ENCODE peak calls at places on chromosomes 7 and 10, in seven cellular contexts. One of them, this sample, is unnamed.
A peak's percentile ranks its signal among the peaks of the same experiment; 100 is the strongest.

GRCh38 chr7:256981-257646 is 32.9 kb upstream of the FOXL3 start:
- DNase-seq in IMR-90: no peak
- DNase-seq in heart left ventricle: peak; percentile 13
- DNase-seq in ovary: no peak
- DNase-seq in Peyer's patch: no peak
- DNase-seq in tibial nerve: no peak
- DNase-seq in endothelial cell of umbilical vein: no peak
- DNase-seq in this sample: no peak

GRCh38 chr10:91296471-91296870 is 76.0 kb downstream of the PCGF5 start:
- DNase-seq in IMR-90: no peak
- DNase-seq in heart left ventricle: no peak
- DNase-seq in ovary: no peak
- DNase-seq in Peyer's patch: no peak
- DNase-seq in tibial nerve: no peak
- DNase-seq in endothelial cell of umbilical vein: peak; percentile 40
- DNase-seq in this sample: no peak

GRCh38 chr10:96988421-96988820 is 156.3 kb downstream of the LCOR start:
- DNase-seq in IMR-90: no peak
- DNase-seq in heart left ventricle: no peak
- DNase-seq in ovary: no peak
- DNase-seq in Peyer's patch: no peak
- DNase-seq in tibial nerve: no peak
- DNase-seq in endothelial cell of umbilical vein: no peak
- DNase-seq in this sample: no peak

GRCh38 chr7:117673839-117674238 is 194.0 kb downstream of the CFTR start:
- DNase-seq in IMR-90: peak; percentile 67
- DNase-seq in heart left ventricle: no peak
- DNase-seq in ovary: no peak
- DNase-seq in Peyer's patch: no peak
- DNase-seq in tibial nerve: no peak
- DNase-seq in endothelial cell of umbilical vein: peak; percentile 56
- DNase-seq in this sample: no peak

GRCh38 chr7:20304366-20304765 is 26.3 kb upstream of the ITGB8 start:
- DNase-seq in IMR-90: no peak
- DNase-seq in heart left ventricle: no peak
- DNase-seq in ovary: no peak
- DNase-seq in Peyer's patch: peak; percentile 49
- DNase-seq in tibial nerve: no peak
- DNase-seq in endothelial cell of umbilical vein: no peak
- DNase-seq in this sample: no peak

GRCh38 chr10:19815478-19816419 is 483 bp upstream of the PLXDC2 start:
- DNase-seq in IMR-90: peak; percentile 56
- DNase-seq in heart left ventricle: peak; percentile 87
- DNase-seq in ovary: peak; percentile 84
- DNase-seq in Peyer's patch: peak; percentile 71
- DNase-seq in tibial nerve: peak; percentile 40
- DNase-seq in endothelial cell of umbilical vein: no peak
- DNase-seq in this sample: peak; percentile 49

GRCh38 chr10:107814865-107815487 is 650.5 kb upstream of the SORCS1 start:
- DNase-seq in IMR-90: peak; percentile 5
- DNase-seq in heart left ventricle: peak; percentile 35
- DNase-seq in ovary: no peak
- DNase-seq in Peyer's patch: peak; percentile 72
- DNase-seq in tibial nerve: peak; percentile 23
- DNase-seq in endothelial cell of umbilical vein: no peak
- DNase-seq in this sample: peak; percentile 55

GRCh38 chr7:100825760-100826545 is 1.4 kb downstream of the EPHB4 start:
- DNase-seq in IMR-90: peak; percentile 59
- DNase-seq in heart left ventricle: no peak
- DNase-seq in ovary: no peak
- DNase-seq in Peyer's patch: no peak
- DNase-seq in tibial nerve: no peak
- DNase-seq in endothelial cell of umbilical vein: peak; percentile 47
- DNase-seq in this sample: no peak

GRCh38 chr10:129419386-129419785 is 47.7 kb upstream of the MGMT start:
- DNase-seq in IMR-90: no peak
- DNase-seq in heart left ventricle: no peak
- DNase-seq in ovary: no peak
- DNase-seq in Peyer's patch: no peak
- DNase-seq in tibial nerve: no peak
- DNase-seq in endothelial cell of umbilical vein: no peak
- DNase-seq in this sample: no peak

DNA sequence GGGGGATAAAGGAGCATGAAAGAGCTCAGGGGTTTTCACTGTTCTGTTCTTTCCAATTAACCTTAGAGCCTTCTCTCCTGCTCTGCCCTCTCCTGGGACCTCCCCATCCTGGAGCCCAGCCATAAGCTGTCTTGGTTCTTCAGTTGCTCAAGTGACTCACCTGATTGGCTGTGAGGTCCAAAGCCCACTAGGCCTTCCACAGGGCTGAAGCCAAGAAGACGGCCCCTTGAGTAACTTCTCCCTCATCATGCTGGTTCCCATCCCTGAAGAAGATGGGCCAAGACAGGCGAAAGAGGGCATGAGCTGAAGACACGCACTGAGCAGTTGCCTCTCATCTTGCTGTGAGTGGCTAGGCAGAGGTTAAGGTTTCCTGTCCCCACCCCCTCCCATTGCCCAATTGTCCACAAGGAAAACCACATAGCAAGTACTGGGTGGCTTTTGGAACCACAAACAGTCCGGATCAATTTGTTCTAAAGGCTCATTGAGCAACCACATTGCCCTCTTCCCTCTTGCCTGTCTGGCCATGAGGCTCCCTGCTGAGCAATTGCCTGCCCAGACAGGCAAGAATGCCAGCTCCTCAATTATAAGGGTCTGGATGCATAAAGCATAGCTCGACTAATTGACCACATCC is 43.9 kb upstream of the GPAM start:
- DNase-seq in IMR-90: no peak
- DNase-seq in heart left ventricle: no peak
- DNase-seq in ovary: no peak
- DNase-seq in Peyer's patch: no peak
- DNase-seq in tibial nerve: no peak
- DNase-seq in endothelial cell of umbilical vein: no peak
- DNase-seq in this sample: no peak
- TF ChIP-seq POLR2A in IMR-90: no peak
- TF ChIP-seq POLR2A in heart left ventricle: no peak
- TF ChIP-seq POLR2A in ovary: no peak
- TF ChIP-seq POLR2A in Peyer's patch: no peak
- TF ChIP-seq POLR2A in tibial nerve: no peak
- TF ChIP-seq POLR2A in endothelial cell of umbilical vein: no peak
- TF ChIP-seq POLR2A in this sample: no peak

GRCh38 chr10:125052146-125052545 is 108.2 kb downstream of the CTBP2 start:
- DNase-seq in IMR-90: no peak
- DNase-seq in heart left ventricle: no peak
- DNase-seq in ovary: no peak
- DNase-seq in Peyer's patch: no peak
- DNase-seq in tibial nerve: no peak
- DNase-seq in endothelial cell of umbilical vein: no peak
- DNase-seq in this sample: no peak
- H3K4me1 ChIP-seq in IMR-90: peaks cover 24% of the 10 kb centered on the region
- H3K4me1 ChIP-seq in heart left ventricle: peaks cover 44% of the 10 kb centered on the region
- H3K4me1 ChIP-seq in ovary: peaks cover 44% of the 10 kb centered on the region
- H3K4me1 ChIP-seq in Peyer's patch: peaks cover 8% of the 10 kb centered on the region
- H3K4me1 ChIP-seq in tibial nerve: peaks cover 28% of the 10 kb centered on the region
- H3K4me1 ChIP-seq in endothelial cell of umbilical vein: peaks cover 24% of the 10 kb centered on the region
- H3K4me1 ChIP-seq in this sample: peaks cover 45% of the 10 kb centered on the region

GRCh38 chr7:158274996-158275395 is 312.6 kb downstream of the PTPRN2 start:
- DNase-seq in IMR-90: no peak
- DNase-seq in heart left ventricle: peak; percentile 6
- DNase-seq in ovary: no peak
- DNase-seq in Peyer's patch: no peak
- DNase-seq in tibial nerve: no peak
- DNase-seq in endothelial cell of umbilical vein: no peak
- DNase-seq in this sample: no peak

GRCh38 chr7:158275711-158276413 is 311.8 kb downstream of the PTPRN2 start:
- DNase-seq in IMR-90: no peak
- DNase-seq in heart left ventricle: peak; percentile 25
- DNase-seq in ovary: no peak
- DNase-seq in Peyer's patch: no peak
- DNase-seq in tibial nerve: no peak
- DNase-seq in endothelial cell of umbilical vein: no peak
- DNase-seq in this sample: peak; percentile 1

GRCh38 chr7:158273138-158273651 is 314.4 kb downstream of the PTPRN2 start:
- DNase-seq in IMR-90: no peak
- DNase-seq in heart left ventricle: peak; percentile 9
- DNase-seq in ovary: no peak
- DNase-seq in Peyer's patch: no peak
- DNase-seq in tibial nerve: no peak
- DNase-seq in endothelial cell of umbilical vein: no peak
- DNase-seq in this sample: peak; percentile 4

GRCh38 chr7:158272509-158273137 is 315.0 kb downstream of the PTPRN2 start:
- DNase-seq in IMR-90: no peak
- DNase-seq in heart left ventricle: peak; percentile 10
- DNase-seq in ovary: no peak
- DNase-seq in Peyer's patch: no peak
- DNase-seq in tibial nerve: no peak
- DNase-seq in endothelial cell of umbilical vein: no peak
- DNase-seq in this sample: no peak

DNA sequence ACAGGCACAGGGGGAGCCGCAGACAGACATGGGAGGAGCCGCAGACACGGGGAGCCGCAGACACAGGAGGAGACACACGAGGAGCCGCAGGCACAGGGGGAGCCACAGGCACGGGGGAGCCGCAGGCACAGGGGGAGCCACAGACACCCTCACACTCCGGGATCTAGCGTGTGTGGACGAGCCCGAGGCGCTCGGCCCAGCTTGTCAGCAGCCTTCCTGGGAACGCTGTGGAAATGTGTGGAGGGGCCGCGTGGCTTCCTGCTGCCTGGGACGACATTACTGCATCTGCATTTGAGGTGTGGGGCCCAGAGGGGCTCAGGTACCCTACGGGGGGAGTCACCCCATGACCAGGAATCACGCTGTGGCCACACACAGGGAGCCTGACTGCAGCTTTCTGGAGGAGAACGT is 313.2 kb downstream of the PTPRN2 start:
- DNase-seq in IMR-90: no peak
- DNase-seq in heart left ventricle: no peak
- DNase-seq in ovary: no peak
- DNase-seq in Peyer's patch: no peak
- DNase-seq in tibial nerve: no peak
- DNase-seq in endothelial cell of umbilical vein: no peak
- DNase-seq in this sample: no peak
- H3K27ac ChIP-seq in IMR-90: no peak overlapping the region
- H3K27ac ChIP-seq in heart left ventricle: no peak overlapping the region
- H3K27ac ChIP-seq in ovary: no peak overlapping the region
- H3K27ac ChIP-seq in Peyer's patch: no peak overlapping the region
- H3K27ac ChIP-seq in tibial nerve: peak overlapping the region; percentile 76
- H3K27ac ChIP-seq in endothelial cell of umbilical vein: no peak overlapping the region
- H3K27ac ChIP-seq in this sample: no peak overlapping the region

GRCh38 chr10:100999742-101000601 is at the start of gene LZTS2:
- DNase-seq in IMR-90: no peak
- DNase-seq in heart left ventricle: peak; percentile 60
- DNase-seq in ovary: peak; percentile 63
- DNase-seq in Peyer's patch: no peak
- DNase-seq in tibial nerve: no peak
- DNase-seq in endothelial cell of umbilical vein: peak; percentile 38
- DNase-seq in this sample: peak; percentile 42

GRCh38 chr10:100996678-100997363 is 2.8 kb upstream of the LZTS2 start:
- DNase-seq in IMR-90: no peak
- DNase-seq in heart left ventricle: no peak
- DNase-seq in ovary: peak; percentile 69
- DNase-seq in Peyer's patch: peak; percentile 71
- DNase-seq in tibial nerve: no peak
- DNase-seq in endothelial cell of umbilical vein: no peak
- DNase-seq in this sample: peak; percentile 48

GRCh38 chr10:100998991-100999741 is 442 bp upstream of the LZTS2 start:
- DNase-seq in IMR-90: peak; percentile 75
- DNase-seq in heart left ventricle: peak; percentile 90
- DNase-seq in ovary: peak; percentile 92
- DNase-seq in Peyer's patch: peak; percentile 89
- DNase-seq in tibial nerve: peak; percentile 72
- DNase-seq in endothelial cell of umbilical vein: peak; percentile 75
- DNase-seq in this sample: peak; percentile 80

GRCh38 chr10:100998183-100998990 is 1.2 kb upstream of the LZTS2 start:
- DNase-seq in IMR-90: peak; percentile 81
- DNase-seq in heart left ventricle: peak; percentile 94
- DNase-seq in ovary: peak; percentile 92
- DNase-seq in Peyer's patch: peak; percentile 91
- DNase-seq in tibial nerve: peak; percentile 70
- DNase-seq in endothelial cell of umbilical vein: peak; percentile 85
- DNase-seq in this sample: peak; percentile 84

GRCh38 chr10:100997364-100998182 is 2.0 kb upstream of the LZTS2 start:
- DNase-seq in IMR-90: peak; percentile 65
- DNase-seq in heart left ventricle: peak; percentile 85
- DNase-seq in ovary: peak; percentile 86
- DNase-seq in Peyer's patch: peak; percentile 93
- DNase-seq in tibial nerve: no peak
- DNase-seq in endothelial cell of umbilical vein: peak; percentile 71
- DNase-seq in this sample: peak; percentile 80
- TF ChIP-seq POLR2A in IMR-90: no peak
- TF ChIP-seq POLR2A in heart left ventricle: no peak
- TF ChIP-seq POLR2A in ovary: no peak
- TF ChIP-seq POLR2A in Peyer's patch: peak; percentile 28
- TF ChIP-seq POLR2A in tibial nerve: no peak
- TF ChIP-seq POLR2A in endothelial cell of umbilical vein: no peak
- TF ChIP-seq POLR2A in this sample: peak; percentile 64

GRCh38 chr10:79273603-79274002 is 73.7 kb upstream of the PPIF start:
- DNase-seq in IMR-90: no peak
- DNase-seq in heart left ventricle: peak; percentile 84
- DNase-seq in ovary: peak; percentile 52
- DNase-seq in Peyer's patch: no peak
- DNase-seq in tibial nerve: peak; percentile 37
- DNase-seq in endothelial cell of umbilical vein: no peak
- DNase-seq in this sample: no peak
- H3K4me1 ChIP-seq in IMR-90: peaks cover 28% of the 10 kb centered on the region
- H3K4me1 ChIP-seq in heart left ventricle: peaks cover 63% of the 10 kb centered on the region
- H3K4me1 ChIP-seq in ovary: peaks cover 14% of the 10 kb centered on the region
- H3K4me1 ChIP-seq in Peyer's patch: peaks cover under 1% of the 10 kb centered on the region
- H3K4me1 ChIP-seq in tibial nerve: peaks cover 46% of the 10 kb centered on the region
- H3K4me1 ChIP-seq in endothelial cell of umbilical vein: peaks cover 5% of the 10 kb centered on the region
- H3K4me1 ChIP-seq in this sample: peaks cover 55% of the 10 kb centered on the region

GRCh38 chr10:491667-492424 is 197.6 kb downstream of the DIP2C start:
- DNase-seq in IMR-90: no peak
- DNase-seq in heart left ventricle: no peak
- DNase-seq in ovary: no peak
- DNase-seq in Peyer's patch: peak; percentile 11
- DNase-seq in tibial nerve: no peak
- DNase-seq in endothelial cell of umbilical vein: no peak
- DNase-seq in this sample: no peak
- H3K27ac ChIP-seq in IMR-90: no peak overlapping the region
- H3K27ac ChIP-seq in heart left ventricle: no peak overlapping the region
- H3K27ac ChIP-seq in ovary: no peak overlapping the region
- H3K27ac ChIP-seq in Peyer's patch: no peak overlapping the region
- H3K27ac ChIP-seq in tibial nerve: peak overlapping the region; percentile 77
- H3K27ac ChIP-seq in endothelial cell of umbilical vein: no peak overlapping the region
- H3K27ac ChIP-seq in this sample: no peak overlapping the region

This sample was measured in body of pancreas.